ENCODE peak calls at places on chromosomes 3 and 15, in ten cellular contexts. Y, L, M, J, U, X, D, G, S and I are unnamed samples.

GRCh38 chr3:51860703-51861665 is at the start of gene IQCF2:
- DNase-seq in Y (no peak), L (no peak), M (no peak), J (no peak), U (no peak), X (no peak), D (peak; percentile 72), G (no peak), S (no peak), I (no peak)

GRCh38 chr15:39195988-39196486 is 384.8 kb upstream of the THBS1 start:
- DNase-seq in Y (no peak), L (no peak), M (no peak), J (no peak), U (no peak), X (no peak), D (no peak), G (no peak), S (no peak), I (no peak)

GRCh38 chr3:60659098-60659497 is 592.2 kb downstream of the FHIT start:
- DNase-seq in Y (no peak), L (no peak), M (no peak), J (no peak), U (no peak), X (no peak), D (no peak), G (no peak), S (no peak), I (no peak)

GRCh38 chr15:22811640-22812039 is 25.2 kb downstream of the NIPA1 start:
- DNase-seq in Y (no peak), L (peak; percentile 74), M (peak; percentile 8), J (no peak), U (peak; percentile 40), X (peak; percentile 56), D (no peak), G (peak; percentile 48), S (peak; percentile 67), I (no peak)

GRCh38 chr15:60830479-60830878 is 351.5 kb upstream of the ICE2 start:
- DNase-seq in Y (no peak), L (no peak), M (no peak), J (no peak), U (no peak), X (no peak), D (no peak), G (no peak), S (no peak), I (no peak)

GRCh38 chr15:80764535-80764934 is 14.6 kb upstream of the CEMIP start:
- DNase-seq in Y (no peak), L (no peak), M (no peak), J (no peak), U (no peak), X (no peak), D (no peak), G (no peak), S (no peak), I (no peak)

GRCh38 chr3:4581452-4581851 is 88.3 kb downstream of the ITPR1 start:
- DNase-seq in Y (no peak), L (no peak), M (no peak), J (no peak), U (no peak), X (no peak), D (no peak), G (no peak), S (no peak), I (no peak)

GRCh38 chr3:135918600-135918999 is 46.9 kb upstream of the PPP2R3A start:
- DNase-seq in Y (no peak), L (no peak), M (no peak), J (no peak), U (no peak), X (no peak), D (peak; percentile 26), G (peak; percentile 6), S (no peak), I (no peak)

GRCh38 chr3:116663161-116663885 is 46.3 kb upstream of the TUSC7 start:
- DNase-seq in Y (no peak), L (no peak), M (no peak), J (no peak), U (no peak), X (no peak), D (no peak), G (no peak), S (peak; percentile 22), I (no peak)

GRCh38 chr3:119294889-119295769 is 946 bp downstream of the ARHGAP31 start:
- DNase-seq in Y (no peak), L (no peak), M (no peak), J (no peak), U (peak; percentile 16), X (peak; percentile 53), D (peak; percentile 52), G (no peak), S (no peak), I (no peak)

GRCh38 chr3:76505202-76505875 is 534.6 kb upstream of the ROBO2 start:
- DNase-seq in Y (no peak), L (no peak), M (no peak), J (no peak), U (no peak), X (no peak), D (no peak), G (no peak), S (no peak), I (no peak)

GRCh38 chr15:64854526-64854925 is 12.8 kb downstream of the PLEKHO2 start:
- DNase-seq in Y (no peak), L (no peak), M (no peak), J (no peak), U (no peak), X (no peak), D (no peak), G (no peak), S (no peak), I (no peak)

GRCh38 chr3:76687019-76687418 is 352.9 kb upstream of the ROBO2 start:
- DNase-seq in Y (no peak), L (no peak), M (no peak), J (no peak), U (no peak), X (no peak), D (no peak), G (no peak), S (no peak), I (no peak)

GRCh38 chr3:180252683-180253082 is 215.9 kb upstream of the PEX5L start:
- DNase-seq in Y (no peak), L (no peak), M (peak; percentile 74), J (no peak), U (no peak), X (no peak), D (no peak), G (no peak), S (no peak), I (no peak)

GRCh38 chr3:187361835-187362234 is 6.3 kb upstream of the RTP4 start:
- DNase-seq in Y (no peak), L (no peak), M (no peak), J (no peak), U (no peak), X (no peak), D (no peak), G (no peak), S (no peak), I (no peak)

GRCh38 chr15:59918994-59919951 is 84.8 kb upstream of the FOXB1 start:
- DNase-seq in Y (no peak), L (no peak), M (no peak), J (no peak), U (no peak), X (no peak), D (no peak), G (no peak), S (no peak), I (no peak)

GRCh38 chr3:116770815-116771450 is 61.4 kb downstream of the TUSC7 start:
- DNase-seq in Y (peak; percentile 57), L (peak; percentile 77), M (peak; percentile 80), J (no peak), U (peak; percentile 19), X (peak; percentile 67), D (peak; percentile 85), G (peak; percentile 26), S (peak; percentile 77), I (peak; percentile 62)

GRCh38 chr3:184635126-184635525 is 73.5 kb downstream of the EPHB3 start:
- DNase-seq in Y (no peak), L (no peak), M (peak; percentile 82), J (no peak), U (no peak), X (no peak), D (no peak), G (no peak), S (no peak), I (peak; percentile 42)

GRCh38 chr15:74130849-74131617 is 647 bp downstream of the ISLR2 start:
- DNase-seq in Y (no peak), L (no peak), M (no peak), J (no peak), U (no peak), X (no peak), D (no peak), G (no peak), S (no peak), I (no peak)

GRCh38 chr3:184672972-184673875 is 38.6 kb downstream of the MAGEF1 start:
- DNase-seq in Y (no peak), L (no peak), M (no peak), J (no peak), U (no peak), X (no peak), D (no peak), G (no peak), S (no peak), I (no peak)

GRCh38 chr3:125075738-125076137 is 19.9 kb upstream of the HEG1 start:
- DNase-seq in Y (peak; percentile 17), L (no peak), M (no peak), J (no peak), U (no peak), X (no peak), D (no peak), G (no peak), S (no peak), I (no peak)

GRCh38 chr3:63912768-63913588 is 795 bp upstream of the SCAANT1 start:
- DNase-seq in Y (no peak), L (peak; percentile 60), M (no peak), J (peak; percentile 87), U (peak; percentile 78), X (peak; percentile 65), D (no peak), G (peak; percentile 24), S (peak; percentile 33), I (peak; percentile 69)

GRCh38 chr3:44179251-44179650 is 62.4 kb upstream of the TOPAZ1 start:
- DNase-seq in Y (no peak), L (no peak), M (no peak), J (no peak), U (no peak), X (no peak), D (no peak), G (no peak), S (no peak), I (no peak)

GRCh38 chr3:113063126-113063894 is 72.5 kb downstream of the GTPBP8 start:
- DNase-seq in Y (no peak), L (no peak), M (no peak), J (no peak), U (no peak), X (no peak), D (no peak), G (no peak), S (no peak), I (no peak)

GRCh38 chr15:100668321-100668690 is 65.9 kb downstream of the ASB7 start:
- DNase-seq in Y (no peak), L (no peak), M (no peak), J (no peak), U (no peak), X (no peak), D (no peak), G (no peak), S (no peak), I (no peak)

GRCh38 chr3:143201066-143201465 is 81.5 kb downstream of the CHST2 start:
- DNase-seq in Y (no peak), L (no peak), M (no peak), J (no peak), U (no peak), X (no peak), D (no peak), G (no peak), S (no peak), I (no peak)

GRCh38 chr3:186930143-186930638 is at the start of gene ST6GAL1:
- DNase-seq in Y (no peak), L (peak; percentile 62), M (no peak), J (peak; percentile 90), U (peak; percentile 29), X (peak; percentile 83), D (peak; percentile 91), G (peak; percentile 25), S (peak; percentile 78), I (peak; percentile 78)

GRCh38 chr3:11606090-11606784 is 37.5 kb downstream of the VGLL4 start:
- DNase-seq in Y (no peak), L (no peak), M (no peak), J (no peak), U (no peak), X (no peak), D (no peak), G (no peak), S (no peak), I (no peak)